ENCODE peak calls at places on chromosomes 4 and X, in seven cellular contexts. M, E, D, S, J, W and V are unnamed samples.

GRCh38 chrX:153667281-153667831 is 6.3 kb downstream of the PNCK start:
- DNase-seq in M (no peak), E (no peak), D (no peak), S (no peak), J (no peak), W (no peak), V (no peak)

GRCh38 chr4:700587-701264 is 4.9 kb upstream of the PCGF3 start:
- DNase-seq in M (no peak), E (no peak), D (no peak), S (no peak), J (no peak), W (no peak), V (no peak)

GRCh38 chr4:166172619-166173018 is 299.6 kb downstream of the TLL1 start:
- DNase-seq in M (no peak), E (no peak), D (no peak), S (no peak), J (no peak), W (no peak), V (no peak)

GRCh38 chr4:12701384-12701783 is 782.8 kb downstream of the RAB28 start:
- DNase-seq in M (no peak), E (no peak), D (no peak), S (no peak), J (no peak), W (no peak), V (no peak)

GRCh38 chr4:53478671-53479456 is 101.4 kb downstream of the FIP1L1 start:
- DNase-seq in M (no peak), E (no peak), D (no peak), S (no peak), J (peak; percentile 45), W (peak; percentile 81), V (no peak)

GRCh38 chr4:156676116-156676851 is 295.3 kb downstream of the PDGFC start:
- DNase-seq in M (no peak), E (no peak), D (no peak), S (no peak), J (no peak), W (no peak), V (no peak)

GRCh38 chrX:83185010-83185409 is 323.1 kb upstream of the POU3F4 start:
- DNase-seq in M (no peak), E (no peak), D (no peak), S (no peak), J (no peak), W (no peak), V (no peak)

GRCh38 chr4:9918475-9918874 is 102.8 kb downstream of the SLC2A9 start:
- DNase-seq in M (no peak), E (no peak), D (no peak), S (no peak), J (no peak), W (no peak), V (no peak)

GRCh38 chrX:16827225-16827624 is 41.0 kb downstream of the TXLNG start:
- DNase-seq in M (no peak), E (no peak), D (no peak), S (no peak), J (no peak), W (no peak), V (no peak)

GRCh38 chrX:65933085-65933589 is 106.7 kb downstream of the VSIG4 start:
- DNase-seq in M (no peak), E (no peak), D (no peak), S (no peak), J (no peak), W (no peak), V (no peak)

GRCh38 chr4:133150643-133151300 is 1.7 kb downstream of the PCDH10 start:
- DNase-seq in M (no peak), E (no peak), D (no peak), S (peak; percentile 55), J (peak; percentile 14), W (peak; percentile 59), V (no peak)

GRCh38 chrX:8237718-8238117 is 66.7 kb upstream of the VCX2 start:
- DNase-seq in M (no peak), E (no peak), D (no peak), S (peak; percentile 11), J (no peak), W (no peak), V (no peak)

GRCh38 chr4:48262484-48262883 is 7.2 kb downstream of the TEC start:
- DNase-seq in M (no peak), E (no peak), D (no peak), S (no peak), J (no peak), W (no peak), V (no peak)

GRCh38 chrX:53236025-53236679 is 11.1 kb upstream of the KDM5C start:
- DNase-seq in M (no peak), E (no peak), D (no peak), S (no peak), J (no peak), W (no peak), V (no peak)

GRCh38 chr4:13907255-13907751 is 279.8 kb upstream of the BOD1L1 start:
- DNase-seq in M (no peak), E (no peak), D (no peak), S (no peak), J (peak; percentile 96), W (peak; percentile 91), V (no peak)

GRCh38 chr4:168558587-168558986 is 61.7 kb downstream of the PALLD start:
- DNase-seq in M (no peak), E (no peak), D (no peak), S (no peak), J (peak; percentile 50), W (no peak), V (no peak)

GRCh38 chrX:13837290-13837745 is 20.4 kb upstream of the GPM6B start:
- DNase-seq in M (no peak), E (no peak), D (no peak), S (peak; percentile 31), J (no peak), W (no peak), V (no peak)

GRCh38 chrX:102067966-102068723 is 57.3 kb upstream of the TCEAL2 start:
- DNase-seq in M (no peak), E (no peak), D (no peak), S (peak; percentile 2), J (peak; percentile 24), W (peak; percentile 60), V (no peak)

GRCh38 chr4:55868691-55869090 is 15.2 kb downstream of the EXOC1 start:
- DNase-seq in M (no peak), E (no peak), D (no peak), S (no peak), J (no peak), W (peak; percentile 8), V (no peak)

GRCh38 chr4:24262616-24263015 is 321.7 kb downstream of the DHX15 start:
- DNase-seq in M (no peak), E (no peak), D (no peak), S (peak; percentile 9), J (no peak), W (no peak), V (no peak)

GRCh38 chr4:1792832-1793495 is at the start of gene FGFR3:
- DNase-seq in M (peak; percentile 19), E (no peak), D (no peak), S (peak; percentile 85), J (no peak), W (peak; percentile 74), V (peak; percentile 57)

DNA sequence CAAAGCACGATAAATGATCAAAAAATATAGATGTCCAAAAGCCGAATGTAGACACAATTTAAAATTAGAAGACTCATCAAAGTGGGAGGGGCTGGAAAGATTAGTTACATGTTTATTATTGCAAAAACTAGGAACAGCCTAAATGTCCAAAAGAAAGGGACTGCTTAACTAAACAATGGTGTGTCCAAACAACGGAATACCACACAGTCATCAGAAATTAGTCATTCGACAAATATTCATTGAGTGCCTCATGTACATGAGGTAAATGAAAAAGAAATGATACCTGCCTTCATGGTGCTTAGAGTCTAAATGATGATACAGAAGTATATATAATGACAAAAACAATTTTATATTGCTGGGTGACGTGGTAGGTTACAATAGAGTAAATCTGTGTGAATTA is 139.7 kb downstream of the MAML3 start:
- DNase-seq in M (no peak), E (no peak), D (no peak), S (no peak), J (peak; percentile 59), W (no peak), V (no peak)
- H3K4me1 ChIP-seq in M (no peaks in the 10 kb centered on the region), E (no peaks in the 10 kb centered on the region), D (no peaks in the 10 kb centered on the region), S (peaks cover 19% of the 10 kb centered on the region), J (peaks cover 61% of the 10 kb centered on the region), W (peaks cover 13% of the 10 kb centered on the region), V (no peaks in the 10 kb centered on the region)

GRCh38 chr4:139767168-139767567 is 101.5 kb downstream of the MGST2 start:
- DNase-seq in M (no peak), E (no peak), D (no peak), S (no peak), J (no peak), W (peak; percentile 49), V (no peak)
- H3K4me1 ChIP-seq in M (peaks cover 51% of the 10 kb centered on the region), E (no peaks in the 10 kb centered on the region), D (peaks cover 14% of the 10 kb centered on the region), S (peaks cover 40% of the 10 kb centered on the region), J (no peaks in the 10 kb centered on the region), W (peaks cover 41% of the 10 kb centered on the region), V (no peaks in the 10 kb centered on the region)

DNA sequence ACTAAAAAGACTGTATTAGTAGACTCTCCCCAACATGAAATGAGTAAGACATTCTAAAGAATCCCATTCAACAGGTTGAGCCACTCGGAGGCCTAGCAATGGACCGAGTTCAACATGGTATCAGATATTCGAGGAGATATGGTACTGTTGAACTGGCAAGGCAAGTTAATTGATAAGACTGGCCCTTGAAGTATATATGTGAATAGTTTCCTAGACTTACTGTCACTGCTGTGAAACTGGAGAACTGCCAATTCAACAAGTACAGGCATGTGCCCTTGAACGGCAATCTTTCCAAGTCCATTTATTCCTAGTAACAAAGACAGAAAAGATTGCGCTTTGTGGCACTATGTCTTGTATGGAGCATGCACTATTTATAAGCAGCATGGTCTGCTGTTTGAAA is 24.4 kb downstream of the FAT1 start:
- DNase-seq in M (no peak), E (no peak), D (no peak), S (no peak), J (no peak), W (no peak), V (no peak)
- H3K4me1 ChIP-seq in M (peaks cover 58% of the 10 kb centered on the region), E (no peaks in the 10 kb centered on the region), D (peaks cover 54% of the 10 kb centered on the region), S (peaks cover 47% of the 10 kb centered on the region), J (peaks cover 46% of the 10 kb centered on the region), W (peaks cover 45% of the 10 kb centered on the region), V (peaks cover 8% of the 10 kb centered on the region)

GRCh38 chr4:99648321-99648720 is 9.3 kb downstream of the C4orf54 start:
- DNase-seq in M (no peak), E (no peak), D (no peak), S (peak; percentile 19), J (no peak), W (no peak), V (no peak)

GRCh38 chr4:99651811-99652545 is 5.7 kb downstream of the C4orf54 start:
- DNase-seq in M (no peak), E (no peak), D (no peak), S (no peak), J (no peak), W (no peak), V (no peak)

GRCh38 chr4:99651370-99651769 is 6.3 kb downstream of the C4orf54 start:
- DNase-seq in M (no peak), E (no peak), D (no peak), S (no peak), J (no peak), W (no peak), V (no peak)

GRCh38 chr4:99649208-99649607 is 8.4 kb downstream of the C4orf54 start:
- DNase-seq in M (no peak), E (no peak), D (no peak), S (no peak), J (no peak), W (no peak), V (no peak)

DNA sequence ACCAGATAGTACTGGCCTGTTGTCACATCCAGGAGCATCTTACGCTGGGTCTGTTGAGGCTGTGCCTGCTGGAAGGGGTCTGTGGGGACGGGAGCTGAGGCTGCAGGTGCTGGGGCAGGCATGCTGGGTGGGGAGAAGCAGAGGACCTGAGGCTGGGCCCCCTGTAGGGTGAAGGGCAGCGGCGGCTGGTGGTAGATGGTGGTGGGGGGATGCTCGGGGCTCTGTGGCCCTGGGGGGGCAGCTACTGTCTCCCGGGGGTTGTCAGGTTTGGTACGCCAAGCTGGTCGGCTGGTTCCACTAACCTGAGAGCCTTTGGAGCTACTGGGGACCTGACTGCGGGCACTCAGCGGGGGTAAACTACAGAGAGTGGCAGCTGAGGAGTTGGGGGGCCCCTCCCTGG is 7.8 kb downstream of the C4orf54 start:
- DNase-seq in M (no peak), E (no peak), D (no peak), S (no peak), J (no peak), W (no peak), V (no peak)
- H3K4me1 ChIP-seq in M (peaks cover 16% of the 10 kb centered on the region), E (no peaks in the 10 kb centered on the region), D (no peaks in the 10 kb centered on the region), S (peaks cover 17% of the 10 kb centered on the region), J (no peaks in the 10 kb centered on the region), W (peaks cover 17% of the 10 kb centered on the region), V (no peaks in the 10 kb centered on the region)